ENCODE peak calls at places on chromosomes 6 and 20, in six cellular contexts. One of them, this sample, is unnamed.

GRCh38 chr6:72595812-72596211 is 26.1 kb upstream of the KCNQ5 start:
- DNase-seq in Right ventricle myocardium superior: no peak
- DNase-seq in AG08396: no peak
- DNase-seq in left lung: no peak
- DNase-seq in endothelial cell: no peak
- DNase-seq in GM03348: no peak
- DNase-seq in this sample: no peak

GRCh38 chr20:22746957-22747356 is 162.6 kb upstream of the FOXA2 start:
- DNase-seq in Right ventricle myocardium superior: no peak
- DNase-seq in AG08396: no peak
- DNase-seq in left lung: no peak
- DNase-seq in endothelial cell: no peak
- DNase-seq in GM03348: no peak
- DNase-seq in this sample: no peak

GRCh38 chr6:145368075-145368474 is 367.2 kb downstream of the EPM2A start:
- DNase-seq in Right ventricle myocardium superior: no peak
- DNase-seq in AG08396: no peak
- DNase-seq in left lung: no peak
- DNase-seq in endothelial cell: no peak
- DNase-seq in GM03348: peak
- DNase-seq in this sample: no peak

GRCh38 chr6:146914563-146915483 is 289.4 kb upstream of the STXBP5 start:
- DNase-seq in Right ventricle myocardium superior: peak
- DNase-seq in AG08396: peak
- DNase-seq in left lung: peak
- DNase-seq in endothelial cell: no peak
- DNase-seq in GM03348: peak
- DNase-seq in this sample: peak

GRCh38 chr6:99334526-99335127 is 14.8 kb downstream of the FAXC start:
- DNase-seq in Right ventricle myocardium superior: no peak
- DNase-seq in AG08396: peak
- DNase-seq in left lung: no peak
- DNase-seq in endothelial cell: peak
- DNase-seq in GM03348: peak
- DNase-seq in this sample: peak

GRCh38 chr6:7311920-7312615 is 931 bp downstream of the SSR1 start:
- DNase-seq in Right ventricle myocardium superior: no peak
- DNase-seq in AG08396: no peak
- DNase-seq in left lung: no peak
- DNase-seq in endothelial cell: no peak
- DNase-seq in GM03348: no peak
- DNase-seq in this sample: no peak

GRCh38 chr20:11982289-11982957 is 64.7 kb downstream of the BTBD3 start:
- DNase-seq in Right ventricle myocardium superior: no peak
- DNase-seq in AG08396: no peak
- DNase-seq in left lung: no peak
- DNase-seq in endothelial cell: no peak
- DNase-seq in GM03348: no peak
- DNase-seq in this sample: no peak

GRCh38 chr20:60210779-60211617 is 252.8 kb downstream of the CDH26 start:
- DNase-seq in Right ventricle myocardium superior: peak
- DNase-seq in AG08396: peak
- DNase-seq in left lung: peak
- DNase-seq in endothelial cell: peak
- DNase-seq in GM03348: peak
- DNase-seq in this sample: no peak

GRCh38 chr6:163392533-163392932 is 22.0 kb upstream of the QKI start:
- DNase-seq in Right ventricle myocardium superior: peak
- DNase-seq in AG08396: peak
- DNase-seq in left lung: no peak
- DNase-seq in endothelial cell: no peak
- DNase-seq in GM03348: peak
- DNase-seq in this sample: no peak

GRCh38 chr20:34525342-34525708 is 9.1 kb downstream of the DYNLRB1 start:
- DNase-seq in Right ventricle myocardium superior: no peak
- DNase-seq in AG08396: no peak
- DNase-seq in left lung: no peak
- DNase-seq in endothelial cell: no peak
- DNase-seq in GM03348: no peak
- DNase-seq in this sample: no peak

GRCh38 chr6:48423640-48424365 is 312.8 kb upstream of the PTCHD4 start:
- DNase-seq in Right ventricle myocardium superior: no peak
- DNase-seq in AG08396: no peak
- DNase-seq in left lung: no peak
- DNase-seq in endothelial cell: no peak
- DNase-seq in GM03348: no peak
- DNase-seq in this sample: no peak

GRCh38 chr6:30570263-30570662 is 979 bp upstream of the ABCF1 start:
- DNase-seq in Right ventricle myocardium superior: no peak
- DNase-seq in AG08396: no peak
- DNase-seq in left lung: no peak
- DNase-seq in endothelial cell: no peak
- DNase-seq in GM03348: no peak
- DNase-seq in this sample: no peak

GRCh38 chr6:85132091-85132490 is 317.8 kb upstream of the NT5E start:
- DNase-seq in Right ventricle myocardium superior: no peak
- DNase-seq in AG08396: no peak
- DNase-seq in left lung: no peak
- DNase-seq in endothelial cell: no peak
- DNase-seq in GM03348: no peak
- DNase-seq in this sample: no peak

GRCh38 chr6:163383912-163384311 is 30.6 kb upstream of the QKI start:
- DNase-seq in Right ventricle myocardium superior: no peak
- DNase-seq in AG08396: peak
- DNase-seq in left lung: no peak
- DNase-seq in endothelial cell: no peak
- DNase-seq in GM03348: no peak
- DNase-seq in this sample: peak

GRCh38 chr6:17015144-17015543 is 86.7 kb upstream of the STMND1 start:
- DNase-seq in Right ventricle myocardium superior: no peak
- DNase-seq in AG08396: peak
- DNase-seq in left lung: no peak
- DNase-seq in endothelial cell: no peak
- DNase-seq in GM03348: peak
- DNase-seq in this sample: peak

GRCh38 chr6:6546318-6547110 is 42.0 kb upstream of the LY86 start:
- DNase-seq in Right ventricle myocardium superior: peak
- DNase-seq in AG08396: peak
- DNase-seq in left lung: peak
- DNase-seq in endothelial cell: peak
- DNase-seq in GM03348: no peak
- DNase-seq in this sample: no peak

GRCh38 chr6:132314432-132314831 is 86.8 kb downstream of the MOXD1 start:
- DNase-seq in Right ventricle myocardium superior: no peak
- DNase-seq in AG08396: no peak
- DNase-seq in left lung: no peak
- DNase-seq in endothelial cell: no peak
- DNase-seq in GM03348: no peak
- DNase-seq in this sample: no peak

GRCh38 chr6:142384455-142385332 is 82.9 kb downstream of the ADGRG6 start:
- DNase-seq in Right ventricle myocardium superior: no peak
- DNase-seq in AG08396: no peak
- DNase-seq in left lung: no peak
- DNase-seq in endothelial cell: no peak
- DNase-seq in GM03348: peak
- DNase-seq in this sample: no peak

GRCh38 chr6:79605061-79605460 is 26.1 kb upstream of the SH3BGRL2 start:
- DNase-seq in Right ventricle myocardium superior: no peak
- DNase-seq in AG08396: no peak
- DNase-seq in left lung: no peak
- DNase-seq in endothelial cell: no peak
- DNase-seq in GM03348: no peak
- DNase-seq in this sample: no peak

GRCh38 chr6:81820979-81821378 is 68.5 kb upstream of the TENT5A start:
- DNase-seq in Right ventricle myocardium superior: no peak
- DNase-seq in AG08396: no peak
- DNase-seq in left lung: no peak
- DNase-seq in endothelial cell: no peak
- DNase-seq in GM03348: no peak
- DNase-seq in this sample: no peak

GRCh38 chr6:148413321-148414094 is 70.9 kb downstream of the SASH1 start:
- DNase-seq in Right ventricle myocardium superior: no peak
- DNase-seq in AG08396: no peak
- DNase-seq in left lung: no peak
- DNase-seq in endothelial cell: no peak
- DNase-seq in GM03348: no peak
- DNase-seq in this sample: no peak

GRCh38 chr6:12637960-12638641 is 78.5 kb upstream of the PHACTR1 start:
- DNase-seq in Right ventricle myocardium superior: peak
- DNase-seq in AG08396: peak
- DNase-seq in left lung: peak
- DNase-seq in endothelial cell: peak
- DNase-seq in GM03348: peak
- DNase-seq in this sample: peak

GRCh38 chr20:32526125-32526524 is 59.0 kb downstream of the NOL4L start:
- DNase-seq in Right ventricle myocardium superior: no peak
- DNase-seq in AG08396: no peak
- DNase-seq in left lung: no peak
- DNase-seq in endothelial cell: no peak
- DNase-seq in GM03348: no peak
- DNase-seq in this sample: no peak

GRCh38 chr6:88780714-88781389 is 182.6 kb downstream of the RNGTT start:
- DNase-seq in Right ventricle myocardium superior: no peak
- DNase-seq in AG08396: peak
- DNase-seq in left lung: peak
- DNase-seq in endothelial cell: peak
- DNase-seq in GM03348: peak
- DNase-seq in this sample: peak

GRCh38 chr20:1212607-1213396 is 9.5 kb downstream of the C20orf202 start:
- DNase-seq in Right ventricle myocardium superior: peak
- DNase-seq in AG08396: peak
- DNase-seq in left lung: peak
- DNase-seq in endothelial cell: peak
- DNase-seq in GM03348: peak
- DNase-seq in this sample: peak

GRCh38 chr6:111342913-111343312 is 140.1 kb downstream of the REV3L start:
- DNase-seq in Right ventricle myocardium superior: no peak
- DNase-seq in AG08396: no peak
- DNase-seq in left lung: no peak
- DNase-seq in endothelial cell: no peak
- DNase-seq in GM03348: no peak
- DNase-seq in this sample: no peak

GRCh38 chr6:117677553-117678131 is 2.4 kb downstream of the NUS1 start:
- DNase-seq in Right ventricle myocardium superior: no peak
- DNase-seq in AG08396: no peak
- DNase-seq in left lung: no peak
- DNase-seq in endothelial cell: no peak
- DNase-seq in GM03348: no peak
- DNase-seq in this sample: no peak

GRCh38 chr6:11805259-11806053 is 26.9 kb upstream of the ADTRP start:
- DNase-seq in Right ventricle myocardium superior: no peak
- DNase-seq in AG08396: no peak
- DNase-seq in left lung: no peak
- DNase-seq in endothelial cell: no peak
- DNase-seq in GM03348: no peak
- DNase-seq in this sample: no peak

GRCh38 chr20:37564388-37565133 is 36.9 kb upstream of the BLCAP start:
- DNase-seq in Right ventricle myocardium superior: peak
- DNase-seq in AG08396: peak
- DNase-seq in left lung: peak
- DNase-seq in endothelial cell: peak
- DNase-seq in GM03348: peak
- DNase-seq in this sample: no peak

GRCh38 chr6:18389479-18389878 is 2.3 kb downstream of the RNF144B start:
- DNase-seq in Right ventricle myocardium superior: no peak
- DNase-seq in AG08396: no peak
- DNase-seq in left lung: no peak
- DNase-seq in endothelial cell: no peak
- DNase-seq in GM03348: peak
- DNase-seq in this sample: no peak

GRCh38 chr6:109379706-109380105 is 2.6 kb downstream of the CD164 start:
- DNase-seq in Right ventricle myocardium superior: no peak
- DNase-seq in AG08396: peak
- DNase-seq in left lung: no peak
- DNase-seq in endothelial cell: no peak
- DNase-seq in GM03348: peak
- DNase-seq in this sample: no peak

GRCh38 chr20:10022615-10023014 is 12.2 kb upstream of the ANKEF1 start:
- DNase-seq in Right ventricle myocardium superior: no peak
- DNase-seq in AG08396: no peak
- DNase-seq in left lung: no peak
- DNase-seq in endothelial cell: no peak
- DNase-seq in GM03348: no peak
- DNase-seq in this sample: no peak

GRCh38 chr6:304833-305370 is 12.6 kb downstream of the DUSP22 start:
- DNase-seq in Right ventricle myocardium superior: no peak
- DNase-seq in AG08396: no peak
- DNase-seq in left lung: no peak
- DNase-seq in endothelial cell: no peak
- DNase-seq in GM03348: no peak
- DNase-seq in this sample: no peak

GRCh38 chr20:7496394-7497111 is 443.7 kb downstream of the HAO1 start:
- DNase-seq in Right ventricle myocardium superior: no peak
- DNase-seq in AG08396: no peak
- DNase-seq in left lung: no peak
- DNase-seq in endothelial cell: no peak
- DNase-seq in GM03348: no peak
- DNase-seq in this sample: no peak

GRCh38 chr6:13466304-13467215 is 20.8 kb downstream of the GFOD1 start:
- DNase-seq in Right ventricle myocardium superior: no peak
- DNase-seq in AG08396: no peak
- DNase-seq in left lung: no peak
- DNase-seq in endothelial cell: no peak
- DNase-seq in GM03348: no peak
- DNase-seq in this sample: no peak

GRCh38 chr6:43274916-43275597 is 23.0 kb upstream of the SLC22A7 start:
- DNase-seq in Right ventricle myocardium superior: no peak
- DNase-seq in AG08396: no peak
- DNase-seq in left lung: no peak
- DNase-seq in endothelial cell: no peak
- DNase-seq in GM03348: peak
- DNase-seq in this sample: no peak

GRCh38 chr6:32151885-32152311 is at the start of gene PRRT1:
- DNase-seq in Right ventricle myocardium superior: no peak
- DNase-seq in AG08396: peak
- DNase-seq in left lung: no peak
- DNase-seq in endothelial cell: no peak
- DNase-seq in GM03348: peak
- DNase-seq in this sample: no peak

GRCh38 chr20:31560900-31561598 is 44.0 kb upstream of the ID1 start:
- DNase-seq in Right ventricle myocardium superior: no peak
- DNase-seq in AG08396: peak
- DNase-seq in left lung: no peak
- DNase-seq in endothelial cell: no peak
- DNase-seq in GM03348: peak
- DNase-seq in this sample: peak